ENCODE peak calls at places on chromosomes 16 and 17, in eight cellular contexts. B, Z, I, L, G, Y, J and T are unnamed samples.
A peak's percentile ranks its signal among the peaks of the same experiment; 100 is the strongest.

GRCh38 chr17:57861737-57862409 is 12.0 kb upstream of the MRPS23 start:
- DNase-seq in B (peak; percentile 53), Z (peak; percentile 41), I (peak; percentile 52), L (no peak), G (no peak), Y (no peak), J (peak; percentile 81), T (no peak)

GRCh38 chr17:38881600-38882191 is 11.8 kb downstream of the LASP1 start:
- DNase-seq in B (peak; percentile 73), Z (no peak), I (peak; percentile 87), L (no peak), G (no peak), Y (no peak), J (peak; percentile 75), T (no peak)

GRCh38 chr16:65388592-65388991 is 266.7 kb upstream of the CDH11 start:
- DNase-seq in B (peak; percentile 68), Z (no peak), I (no peak), L (no peak), G (no peak), Y (no peak), J (no peak), T (no peak)

GRCh38 chr17:62919388-62919787 is 46.6 kb upstream of the TANC2 start:
- DNase-seq in B (no peak), Z (no peak), I (no peak), L (no peak), G (no peak), Y (no peak), J (no peak), T (no peak)

GRCh38 chr17:45368661-45369060 is 51.8 kb upstream of the MAP3K14 start:
- DNase-seq in B (peak; percentile 71), Z (no peak), I (no peak), L (no peak), G (no peak), Y (no peak), J (no peak), T (no peak)

GRCh38 chr17:70621593-70621992 is 452.3 kb downstream of the KCNJ2 start:
- DNase-seq in B (no peak), Z (no peak), I (no peak), L (no peak), G (no peak), Y (no peak), J (no peak), T (no peak)

GRCh38 chr17:37430051-37430591 is 23.4 kb downstream of the TADA2A start:
- DNase-seq in B (peak; percentile 46), Z (no peak), I (no peak), L (no peak), G (peak; percentile 35), Y (no peak), J (no peak), T (no peak)

GRCh38 chr16:11403534-11403795 is 58.2 kb downstream of the RMI2 start:
- DNase-seq in B (no peak), Z (no peak), I (no peak), L (no peak), G (no peak), Y (no peak), J (no peak), T (no peak)

GRCh38 chr16:48335961-48336360 is 49.3 kb downstream of the SIAH1 start:
- DNase-seq in B (peak; percentile 72), Z (no peak), I (no peak), L (no peak), G (peak; percentile 57), Y (no peak), J (no peak), T (no peak)

DNA sequence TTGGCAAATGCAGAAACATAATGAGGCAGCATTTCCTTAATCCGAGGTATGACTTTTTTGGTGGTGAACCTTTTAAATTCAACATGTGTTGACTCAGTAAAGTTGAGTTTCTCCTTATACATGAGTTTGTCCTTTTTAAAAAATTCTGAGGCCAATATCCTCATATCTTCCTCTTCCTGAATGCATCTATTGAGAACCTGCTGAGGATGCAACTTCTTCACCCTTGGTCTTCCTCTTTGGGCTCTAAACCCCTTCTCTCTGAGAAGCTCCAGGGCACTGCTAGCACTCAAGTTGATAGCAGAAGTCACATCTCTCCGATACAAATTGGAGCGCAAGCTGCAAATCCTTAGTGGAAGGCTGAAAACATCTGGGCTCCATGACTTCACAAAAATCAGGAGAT is 3.3 kb downstream of the SLFN14 start:
- DNase-seq in B (no peak), Z (no peak), I (no peak), L (no peak), G (no peak), Y (no peak), J (no peak), T (no peak)
- H3K27me3 ChIP-seq in B (peaks cover 17% of the 10 kb centered on the region), Z (no peaks in the 10 kb centered on the region), I (no peaks in the 10 kb centered on the region), L (peaks cover 5% of the 10 kb centered on the region), G (no peaks in the 10 kb centered on the region), Y (peaks cover 20% of the 10 kb centered on the region), J (no peaks in the 10 kb centered on the region), T (no peaks in the 10 kb centered on the region)

GRCh38 chr17:48583708-48584582 is 5.8 kb upstream of the HOXB4 start:
- DNase-seq in B (no peak), Z (no peak), I (no peak), L (no peak), G (no peak), Y (no peak), J (no peak), T (no peak)

GRCh38 chr17:48579738-48580543 is 1.8 kb upstream of the HOXB4 start:
- DNase-seq in B (no peak), Z (no peak), I (no peak), L (no peak), G (no peak), Y (no peak), J (no peak), T (no peak)

GRCh38 chr17:48578616-48579560 is 738 bp upstream of the HOXB4 start:
- DNase-seq in B (no peak), Z (no peak), I (no peak), L (no peak), G (no peak), Y (no peak), J (no peak), T (no peak)

GRCh38 chr17:48586355-48586924 is 3.6 kb downstream of the HOXB3 start:
- DNase-seq in B (no peak), Z (no peak), I (no peak), L (no peak), G (no peak), Y (no peak), J (no peak), T (no peak)

DNA sequence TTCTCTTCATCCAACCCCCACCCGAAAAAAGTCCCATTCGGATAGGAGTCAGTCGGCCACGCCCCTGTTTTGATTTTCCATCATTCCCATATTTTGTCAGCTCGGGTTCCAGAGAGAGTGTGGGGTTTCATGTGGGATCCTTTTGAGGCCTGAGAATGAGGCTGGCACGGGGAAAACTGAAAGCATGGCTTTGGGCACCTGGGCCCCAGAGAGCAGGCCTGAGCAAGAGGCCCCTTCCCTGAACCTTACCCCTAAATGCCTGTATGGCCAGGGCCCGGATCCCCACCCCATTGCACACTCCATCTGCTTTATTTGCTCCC is 4.6 kb upstream of the HOXB4 start:
- DNase-seq in B (no peak), Z (no peak), I (no peak), L (no peak), G (no peak), Y (no peak), J (no peak), T (no peak)
- H3K27me3 ChIP-seq in B (no peaks in the 10 kb centered on the region), Z (no peaks in the 10 kb centered on the region), I (peaks cover 8% of the 10 kb centered on the region), L (peaks cover 17% of the 10 kb centered on the region), G (peaks cover 90% of the 10 kb centered on the region), Y (no peaks in the 10 kb centered on the region), J (peaks cover 93% of the 10 kb centered on the region), T (no peaks in the 10 kb centered on the region)

GRCh38 chr16:88453217-88453531 is at the start of gene ZFPM1:
- DNase-seq in B (no peak), Z (no peak), I (no peak), L (no peak), G (no peak), Y (no peak), J (no peak), T (no peak)
- H3K27me3 ChIP-seq in B (no peaks in the 10 kb centered on the region), Z (no peaks in the 10 kb centered on the region), I (peaks cover 4% of the 10 kb centered on the region), L (peaks cover 32% of the 10 kb centered on the region), G (no peaks in the 10 kb centered on the region), Y (no peaks in the 10 kb centered on the region), J (peaks cover 50% of the 10 kb centered on the region), T (no peaks in the 10 kb centered on the region)

GRCh38 chr17:48627625-48628510 is 1.7 kb upstream of the HOXB9 start:
- DNase-seq in B (no peak), Z (no peak), I (no peak), L (no peak), G (no peak), Y (no peak), J (no peak), T (no peak)
- H3K27me3 ChIP-seq in B (peaks cover 83% of the 10 kb centered on the region), Z (peaks cover 33% of the 10 kb centered on the region), I (peaks cover 2% of the 10 kb centered on the region), L (peaks cover 63% of the 10 kb centered on the region), G (peaks cover 82% of the 10 kb centered on the region), Y (no peaks in the 10 kb centered on the region), J (peaks cover 99% of the 10 kb centered on the region), T (no peaks in the 10 kb centered on the region)

GRCh38 chr17:34671191-34671590 is 91.8 kb downstream of the TMEM132E start:
- DNase-seq in B (no peak), Z (no peak), I (no peak), L (no peak), G (no peak), Y (no peak), J (no peak), T (no peak)
- H3K27me3 ChIP-seq in B (peaks cover 24% of the 10 kb centered on the region), Z (no peaks in the 10 kb centered on the region), I (no peaks in the 10 kb centered on the region), L (peaks cover 3% of the 10 kb centered on the region), G (no peaks in the 10 kb centered on the region), Y (peaks cover 35% of the 10 kb centered on the region), J (peaks cover 9% of the 10 kb centered on the region), T (no peaks in the 10 kb centered on the region)